ENCODE peak calls at places on chromosomes 4 and X, in six cellular contexts. E, J, T, Y, S and K are unnamed samples.
A peak's percentile ranks its signal among the peaks of the same experiment; 100 is the strongest.

GRCh38 chrX:1529328-1529727 is 7.7 kb downstream of the P2RY8 start:
- DNase-seq in E (no peak), J (no peak), T (no peak), Y (no peak), S (no peak), K (no peak)

GRCh38 chrX:110082156-110082555 is 79.2 kb downstream of the TMEM164 start:
- DNase-seq in E (no peak), J (no peak), T (no peak), Y (peak; percentile 66), S (no peak), K (no peak)

GRCh38 chr4:83516042-83516772 is 19.7 kb upstream of the GPAT3 start:
- DNase-seq in E (no peak), J (no peak), T (no peak), Y (no peak), S (no peak), K (no peak)

GRCh38 chr4:140246216-140246615 is 92.2 kb upstream of the MAML3 start:
- DNase-seq in E (no peak), J (no peak), T (no peak), Y (no peak), S (no peak), K (no peak)

GRCh38 chr4:41757521-41758156 is 9.1 kb upstream of the PHOX2B start:
- DNase-seq in E (no peak), J (no peak), T (no peak), Y (no peak), S (no peak), K (no peak)

GRCh38 chrX:69510137-69510715 is 6.1 kb downstream of the NALF2 start:
- DNase-seq in E (no peak), J (no peak), T (no peak), Y (no peak), S (no peak), K (no peak)

GRCh38 chr4:143358923-143359694 is 22.4 kb downstream of the GAB1 start:
- DNase-seq in E (peak; percentile 44), J (peak; percentile 60), T (no peak), Y (no peak), S (no peak), K (no peak)

GRCh38 chrX:102959471-102959870 is 22.4 kb downstream of the RAB40AL start:
- DNase-seq in E (no peak), J (no peak), T (no peak), Y (peak; percentile 6), S (no peak), K (no peak)

GRCh38 chr4:621296-622070 is 3.9 kb upstream of the PDE6B start:
- DNase-seq in E (no peak), J (no peak), T (no peak), Y (no peak), S (no peak), K (no peak)